ENCODE peak calls at places on chromosomes 11 and 22, in seven cellular contexts. I, E, Q, C, F, B and V are unnamed samples.

GRCh38 chr11:78920329-78920728 is 345.7 kb upstream of the NARS2 start:
- DNase-seq in F (no peak), C (no peak), Q (no peak), I (no peak), B (no peak), E (no peak), V (no peak)

GRCh38 chr22:36365020-36365411 is 22.8 kb downstream of the MYH9 start:
- DNase-seq in E (peak), I (peak), Q (peak), F (peak), C (peak), B (peak), V (peak)

GRCh38 chr11:106621479-106621878 is 396.8 kb downstream of the GUCY1A2 start:
- DNase-seq in B (no peak), E (no peak), I (no peak), C (no peak), Q (no peak), F (no peak), V (no peak)

GRCh38 chr11:6603287-6604080 is at the start of the genes ILK and RRP8:
- DNase-seq in F (peak), C (peak), E (peak), Q (peak), B (peak), I (peak), V (no peak)

GRCh38 chr11:67356867-67357561 is 3.7 kb upstream of the POLD4 start:
- DNase-seq in F (peak), C (peak), E (peak), I (peak), B (peak), Q (peak), V (no peak)

GRCh38 chr11:78038697-78039313 is 15.7 kb upstream of the KCTD14 start:
- DNase-seq in E (no peak), Q (peak), C (no peak), B (no peak), I (peak), F (no peak), V (no peak)

GRCh38 chr22:35641494-35642120 is 6.6 kb upstream of the APOL6 start:
- DNase-seq in C (no peak), B (no peak), I (no peak), E (no peak), F (peak), Q (no peak), V (no peak)

GRCh38 chr11:92253945-92254344 is 29.3 kb downstream of the FAT3 start:
- DNase-seq in F (no peak), I (peak), Q (peak), E (no peak), B (no peak), C (no peak), V (no peak)

GRCh38 chr11:32154275-32154674 is 63.4 kb downstream of the RCN1 start:
- DNase-seq in F (no peak), I (peak), C (no peak), B (no peak), Q (peak), E (peak), V (no peak)

GRCh38 chr11:112085822-112086421 is 634 bp downstream of the TIMM8B start:
- DNase-seq in E (peak), C (peak), I (peak), Q (peak), F (no peak), B (no peak), V (peak)

GRCh38 chr22:21047730-21048129 is 2.0 kb downstream of the LRRC74B start:
- DNase-seq in I (no peak), E (no peak), Q (no peak), B (no peak), C (no peak), F (no peak), V (no peak)

GRCh38 chr11:44604171-44604581 is 38.7 kb downstream of the CD82 start:
- DNase-seq in Q (no peak), F (no peak), E (no peak), C (no peak), I (peak), B (no peak), V (no peak)

GRCh38 chr11:15258433-15259350 is 144.0 kb downstream of the INSC start:
- DNase-seq in E (peak), I (peak), Q (peak), F (no peak), C (no peak), B (no peak), V (no peak)

GRCh38 chr11:2444301-2445106 is at the start of the genes KCNQ1 and TRPM5:
- DNase-seq in I (no peak), E (peak), C (peak), B (no peak), Q (no peak), F (no peak), V (no peak)

GRCh38 chr11:132358573-132358953 is 988.1 kb downstream of the NTM start:
- DNase-seq in C (no peak), B (no peak), Q (no peak), I (no peak), E (no peak), F (no peak), V (no peak)

GRCh38 chr11:11345099-11345498 is 8.0 kb downstream of the CSNK2A3 start:
- DNase-seq in F (no peak), Q (no peak), B (no peak), E (no peak), I (no peak), C (no peak), V (no peak)

GRCh38 chr11:94740975-94741707 is 27.0 kb upstream of the AMOTL1 start:
- DNase-seq in B (no peak), I (peak), E (peak), F (peak), Q (peak), C (no peak), V (peak)

GRCh38 chr11:48006301-48006992 is 26.1 kb downstream of the PTPRJ start:
- DNase-seq in F (no peak), Q (peak), E (peak), C (no peak), I (peak), B (no peak), V (no peak)

GRCh38 chr11:68751331-68751856 is at the start of gene TESMIN:
- DNase-seq in E (peak), I (peak), Q (peak), C (peak), B (peak), F (peak), V (peak)

GRCh38 chr11:76280882-76281557 is 74.7 kb upstream of the WNT11 start:
- DNase-seq in F (no peak), E (peak), Q (no peak), B (no peak), I (no peak), C (no peak), V (no peak)

GRCh38 chr11:130211144-130211543 is 51.6 kb downstream of the ST14 start:
- DNase-seq in F (no peak), E (no peak), C (no peak), I (no peak), B (no peak), Q (no peak), V (no peak)

GRCh38 chr11:56885182-56885581 is 103.5 kb upstream of the OR5AK2 start:
- DNase-seq in Q (no peak), F (no peak), I (no peak), B (no peak), C (no peak), E (no peak), V (no peak)

GRCh38 chr22:47092896-47093311 is 330.5 kb downstream of the TBC1D22A start:
- DNase-seq in F (no peak), E (peak), I (peak), Q (peak), B (no peak), C (no peak), V (no peak)

GRCh38 chr11:17699157-17700114 is 19.9 kb upstream of the MYOD1 start:
- DNase-seq in C (no peak), Q (peak), I (peak), E (peak), F (no peak), B (no peak), V (no peak)

DNA sequence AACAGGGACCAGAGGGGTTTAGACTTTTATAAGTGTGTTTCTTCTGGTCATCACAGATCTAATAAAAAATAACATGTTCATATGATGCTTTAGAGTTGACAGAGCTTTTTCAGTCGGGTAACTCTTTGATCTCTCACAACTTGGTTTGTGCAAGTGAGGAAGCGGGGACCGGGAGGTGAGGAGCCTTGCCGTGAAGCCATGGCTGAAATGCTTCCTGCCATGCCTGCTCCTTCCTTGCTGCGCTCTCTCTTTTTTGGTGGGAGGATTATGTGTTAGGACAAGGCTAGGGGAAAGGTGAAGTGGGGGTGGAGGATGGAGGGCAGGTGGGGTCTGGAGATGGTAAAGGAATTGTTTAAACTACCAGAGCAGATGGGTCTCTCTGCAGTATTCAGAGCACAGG is 23.8 kb downstream of the TEAD1 start:
- DNase-seq in Q (no peak), B (no peak), C (no peak), F (no peak), I (no peak), E (no peak), V (no peak)
- H3K4me3 ChIP-seq in Q (no peak), B (no peak), C (no peak), F (no peak), I (no peak), E (no peak), V (no peak)

GRCh38 chr22:39129081-39129480 is 23.4 kb downstream of the CBX7 start:
- DNase-seq in B (no peak), Q (no peak), C (no peak), F (no peak), I (no peak), E (no peak), V (no peak)
- H3K27ac ChIP-seq in B (no peak), Q (no peak), C (no peak), F (no peak), I (no peak), E (no peak), V (no peak)

GRCh38 chr11:46347637-46348311 is 511 bp downstream of the DGKZ start:
- DNase-seq in B (no peak), Q (no peak), E (no peak), C (no peak), I (no peak), F (peak), V (no peak)

GRCh38 chr11:46346886-46347636 is at the start of gene DGKZ:
- DNase-seq in B (peak), I (peak), E (peak), Q (peak), F (peak), C (peak), V (no peak)

GRCh38 chr11:46343520-46343919 is 3.7 kb upstream of the DGKZ start:
- DNase-seq in C (no peak), E (no peak), F (no peak), B (no peak), Q (no peak), I (no peak), V (no peak)

GRCh38 chr11:46345881-46346484 is 1.3 kb upstream of the DGKZ start:
- DNase-seq in F (no peak), B (no peak), I (no peak), Q (no peak), C (no peak), E (no peak), V (no peak)

DNA sequence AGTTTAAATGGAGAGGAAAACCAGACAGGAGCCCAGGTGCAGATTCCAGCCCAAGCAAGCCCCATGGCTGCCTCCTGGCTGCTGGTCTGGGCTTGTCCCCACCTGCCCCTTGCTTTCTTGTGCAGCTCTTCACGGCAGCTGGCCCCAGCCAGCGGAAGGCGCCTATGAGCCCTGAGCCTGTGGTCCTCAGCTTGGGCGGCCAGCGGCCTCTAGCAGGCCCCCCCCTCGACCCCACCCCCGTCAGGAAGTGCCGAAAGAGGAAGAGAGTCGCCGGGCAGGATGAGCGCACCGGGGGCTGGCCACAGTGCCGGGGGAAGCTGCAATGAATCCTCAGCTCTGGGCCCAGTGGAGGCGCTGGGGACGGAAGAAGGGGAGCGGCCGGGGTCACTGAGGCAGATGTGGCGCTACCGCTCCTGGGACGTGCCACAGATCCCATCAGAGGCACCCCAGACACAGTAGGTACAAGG is 2.1 kb upstream of the DGKZ start:
- DNase-seq in C (no peak), F (no peak), Q (no peak), I (no peak), B (peak), E (peak), V (no peak)
- H3K4me3 ChIP-seq in C (peak), F (peak), Q (no peak), I (no peak), B (peak), E (peak), V (no peak)

GRCh38 chr22:30843245-30843644 is 125.3 kb downstream of the MORC2 start:
- DNase-seq in I (peak), C (no peak), B (no peak), F (no peak), E (no peak), Q (peak), V (no peak)
- H3K27ac ChIP-seq in I (no peak), C (no peak), B (no peak), F (no peak), E (no peak), Q (no peak), V (no peak)

GRCh38 chr11:108170191-108170590 is 48.8 kb downstream of the ACAT1 start:
- DNase-seq in F (no peak), E (no peak), B (no peak), C (no peak), Q (no peak), I (no peak), V (no peak)
- H3K4me3 ChIP-seq in F (no peak), E (no peak), B (no peak), C (no peak), Q (no peak), I (no peak), V (no peak)

GRCh38 chr11:124644426-124645280 is 22.0 kb downstream of the TBRG1 start:
- DNase-seq in I (peak), Q (peak), E (peak), C (no peak), B (peak), F (peak), V (peak)
- H3K27ac ChIP-seq in I (peak), Q (no peak), E (peak), C (no peak), B (peak), F (no peak), V (no peak)

GRCh38 chr11:124069429-124070401 is 28.6 kb upstream of the OR10G7 start:
- DNase-seq in Q (peak), F (no peak), B (no peak), C (no peak), E (peak), I (peak), V (no peak)
- H3K4me3 ChIP-seq in Q (no peak), F (peak), B (no peak), C (no peak), E (peak), I (peak), V (no peak)

DNA sequence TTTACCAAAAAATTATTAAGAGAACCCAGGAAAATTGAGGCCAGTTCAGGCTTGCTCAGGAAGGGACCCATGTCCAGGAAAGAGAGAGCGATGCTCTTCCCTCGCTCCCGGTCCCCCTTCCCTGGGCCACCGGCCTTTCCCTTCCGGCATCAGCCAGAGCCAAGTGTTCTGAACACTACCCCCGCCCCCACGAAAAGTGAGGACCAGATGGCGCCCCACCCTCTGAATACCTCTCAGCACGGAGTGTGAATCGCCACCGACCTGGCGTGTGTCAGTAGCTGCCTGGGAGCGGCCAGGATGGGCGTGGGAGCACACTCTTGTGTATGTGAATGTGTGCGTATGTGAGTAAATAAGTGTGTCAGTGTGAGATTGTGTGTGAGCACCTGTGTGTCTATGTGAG is 20.2 kb downstream of the RPS6KA4 start:
- DNase-seq in Q (no peak), F (no peak), E (no peak), C (no peak), B (no peak), I (no peak), V (no peak)
- H3K27ac ChIP-seq in Q (no peak), F (no peak), E (no peak), C (no peak), B (no peak), I (no peak), V (no peak)

DNA sequence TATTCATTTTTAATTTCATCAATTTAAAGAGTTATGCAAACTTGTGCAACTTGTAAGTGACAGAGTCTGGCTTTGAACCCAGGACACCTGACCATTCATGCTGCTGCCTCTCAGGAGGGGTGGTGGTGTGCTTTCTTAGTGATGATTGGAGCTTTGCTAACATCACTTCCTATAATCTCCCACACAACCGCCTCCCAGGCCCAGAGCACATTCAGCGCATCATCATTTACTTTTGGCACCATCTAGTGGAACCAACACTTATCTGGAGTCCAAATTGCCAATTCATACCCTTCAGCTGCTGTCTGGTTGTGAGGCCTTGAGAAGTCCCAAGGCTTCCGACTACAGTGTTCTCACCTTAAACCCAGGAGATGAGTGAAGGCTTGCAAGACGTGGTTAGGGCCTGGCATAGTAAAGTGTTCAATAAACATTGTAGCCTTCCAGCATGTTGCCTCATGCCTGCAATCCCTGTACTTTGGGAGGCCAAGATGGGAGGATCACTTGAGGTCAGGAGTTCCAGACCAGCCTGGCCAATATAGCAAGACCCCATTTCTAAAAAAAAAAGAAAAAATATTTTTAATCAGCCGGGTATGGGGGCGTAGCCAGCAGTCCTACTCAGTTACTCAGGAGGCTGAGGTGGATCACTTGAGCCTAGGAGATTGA is 1.1 kb upstream of the TTLL1 start:
- DNase-seq in I (peak), B (peak), F (peak), Q (peak), E (peak), C (no peak), V (peak)
- H3K4me3 ChIP-seq in I (no peak), B (no peak), F (no peak), Q (no peak), E (no peak), C (no peak), V (peak)

GRCh38 chr11:82992219-82992618 is 79.5 kb downstream of the RAB30 start:
- DNase-seq in C (no peak), F (peak), Q (no peak), I (no peak), E (no peak), B (no peak), V (no peak)

GRCh38 chr11:82995276-82995675 is 76.4 kb downstream of the RAB30 start:
- DNase-seq in Q (no peak), C (no peak), E (no peak), B (no peak), F (no peak), I (no peak), V (no peak)

GRCh38 chr11:82996966-82997606 is 74.6 kb downstream of the RAB30 start:
- DNase-seq in E (no peak), B (no peak), F (no peak), C (no peak), I (peak), Q (no peak), V (no peak)

GRCh38 chr11:82995754-82996398 is 75.8 kb downstream of the RAB30 start:
- DNase-seq in E (no peak), I (peak), Q (peak), C (no peak), F (no peak), B (peak), V (no peak)

DNA sequence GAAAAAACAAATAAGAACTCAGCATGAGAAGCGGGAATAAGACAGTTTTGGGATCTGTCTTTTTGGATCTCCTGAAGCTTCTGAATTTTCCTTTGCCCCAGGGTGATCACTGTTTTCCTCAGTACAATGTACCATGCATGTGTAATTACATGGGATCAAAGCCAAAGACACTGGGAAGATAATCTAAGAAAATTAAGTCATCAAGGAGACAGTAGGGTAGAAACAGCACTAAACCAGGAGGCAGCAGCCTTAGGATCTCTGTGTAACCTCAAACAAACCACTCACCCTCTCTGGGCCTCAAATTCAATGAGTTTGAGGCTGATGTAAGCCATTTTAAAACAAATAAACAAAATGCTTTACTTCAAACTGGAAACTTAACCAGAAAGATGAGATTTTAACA is 77.1 kb downstream of the RAB30 start:
- DNase-seq in E (no peak), C (no peak), Q (no peak), I (no peak), B (no peak), F (no peak), V (no peak)
- H3K27ac ChIP-seq in E (no peak), C (no peak), Q (no peak), I (no peak), B (no peak), F (no peak), V (no peak)